ENCODE peak calls at places on chromosomes 6 and 20, in seven cellular contexts. E, L, K, Z, C, F and Q are unnamed samples.

GRCh38 chr6:21022343-21023107 is 488.3 kb downstream of the CDKAL1 start:
- DNase-seq in E (peak), L (peak), K (peak), Z (no peak), C (peak), F (peak), Q (peak)

GRCh38 chr6:136077834-136078576 is 172.1 kb downstream of the MTFR2 start:
- DNase-seq in E (no peak), L (no peak), K (no peak), Z (no peak), C (no peak), F (peak), Q (peak)

GRCh38 chr20:43723194-43723593 is 3.6 kb downstream of the GTSF1L start:
- DNase-seq in E (no peak), L (no peak), K (no peak), Z (no peak), C (no peak), F (no peak), Q (no peak)

GRCh38 chr20:31652917-31653385 is 15.2 kb downstream of the COX4I2 start:
- DNase-seq in E (no peak), L (no peak), K (no peak), Z (no peak), C (no peak), F (peak), Q (no peak)

GRCh38 chr6:150327117-150327774 is 41.6 kb upstream of the IYD start:
- DNase-seq in E (no peak), L (no peak), K (no peak), Z (no peak), C (no peak), F (no peak), Q (no peak)

GRCh38 chr6:6131492-6132109 is 124.9 kb upstream of the NRN1 start:
- DNase-seq in E (peak), L (peak), K (peak), Z (peak), C (no peak), F (no peak), Q (peak)

GRCh38 chr6:364609-365540 is 26.7 kb upstream of the IRF4 start:
- DNase-seq in E (no peak), L (peak), K (no peak), Z (no peak), C (no peak), F (no peak), Q (no peak)

GRCh38 chr6:157148391-157149323 is 174.7 kb downstream of the TMEM242 start:
- DNase-seq in E (peak), L (no peak), K (no peak), Z (no peak), C (no peak), F (peak), Q (peak)

GRCh38 chr6:43491750-43492661 is 14.6 kb downstream of the TJAP1 start:
- DNase-seq in E (no peak), L (no peak), K (no peak), Z (no peak), C (no peak), F (peak), Q (no peak)